ENCODE peak calls at places on chromosome 10, in five cellular contexts. R is heart left ventricle, P is IMR-90, N is GM23248, T is psoas muscle. F is an unnamed sample.

GRCh38 chr10:92110039-92110794 is 180.7 kb downstream of the CPEB3 start:
- DNase-seq in N (peak), R (no peak), T (no peak), P (peak), F (no peak)

GRCh38 chr10:16919076-16919972 is 102.1 kb upstream of the RSU1 start:
- DNase-seq in T (no peak), R (no peak), N (no peak), P (peak), F (no peak)

GRCh38 chr10:120486671-120487205 is 29.7 kb downstream of the PLPP4 start:
- DNase-seq in R (no peak), P (no peak), T (no peak), N (no peak), F (no peak)

GRCh38 chr10:103554488-103555320 is 61.2 kb downstream of the NEURL1 start:
- DNase-seq in N (peak), P (peak), R (peak), T (peak), F (no peak)

GRCh38 chr10:128943111-128943510 is 523.9 kb upstream of the MGMT start:
- DNase-seq in T (no peak), P (no peak), R (no peak), N (no peak), F (peak)

GRCh38 chr10:2839081-2839725 is 228.1 kb upstream of the PFKP start:
- DNase-seq in N (peak), P (peak), R (no peak), T (peak), F (no peak)

GRCh38 chr10:22333167-22333566 is 12.1 kb upstream of the SPAG6 start:
- DNase-seq in R (no peak), P (no peak), N (no peak), T (no peak), F (no peak)

GRCh38 chr10:52621635-52622079 is 150.9 kb downstream of the MBL2 start:
- DNase-seq in R (no peak), P (peak), N (peak), T (no peak), F (no peak)

GRCh38 chr10:77896058-77896457 is 30.5 kb downstream of the DLG5 start:
- DNase-seq in N (no peak), T (no peak), R (no peak), P (no peak), F (no peak)

GRCh38 chr10:75926763-75927162 is 495.3 kb downstream of the LRMDA start:
- DNase-seq in T (no peak), P (peak), R (no peak), N (no peak), F (no peak)

GRCh38 chr10:75924309-75924920 is 493.0 kb downstream of the LRMDA start:
- DNase-seq in N (no peak), P (no peak), R (no peak), T (no peak), F (peak)

GRCh38 chr10:75925999-75926398 is 494.6 kb downstream of the LRMDA start:
- DNase-seq in P (no peak), N (no peak), T (no peak), R (no peak), F (no peak)

GRCh38 chr10:75932921-75933320 is 501.5 kb downstream of the LRMDA start:
- DNase-seq in N (no peak), R (no peak), T (no peak), P (no peak), F (no peak)

GRCh38 chr10:75929630-75930161 is 498.3 kb downstream of the LRMDA start:
- DNase-seq in P (no peak), N (no peak), R (no peak), T (no peak), F (no peak)
- H3K27ac ChIP-seq in P (no peak), N (no peak), R (no peak), T (no peak), F (no peak)

GRCh38 chr10:5890519-5890878 is 456 bp downstream of the FBH1 start:
- DNase-seq in P (no peak), R (no peak), T (peak), N (peak), F (peak)

GRCh38 chr10:5889624-5890518 is at the start of the genes ANKRD16 and FBH1:
- DNase-seq in R (peak), P (peak), T (peak), N (peak), F (peak)

GRCh38 chr10:5887641-5888040 is 2.1 kb downstream of the ANKRD16 start:
- DNase-seq in T (no peak), R (no peak), N (no peak), P (no peak), F (no peak)

GRCh38 chr10:5888352-5888751 is 1.3 kb downstream of the ANKRD16 start:
- DNase-seq in P (peak), N (peak), R (no peak), T (no peak), F (peak)

DNA sequence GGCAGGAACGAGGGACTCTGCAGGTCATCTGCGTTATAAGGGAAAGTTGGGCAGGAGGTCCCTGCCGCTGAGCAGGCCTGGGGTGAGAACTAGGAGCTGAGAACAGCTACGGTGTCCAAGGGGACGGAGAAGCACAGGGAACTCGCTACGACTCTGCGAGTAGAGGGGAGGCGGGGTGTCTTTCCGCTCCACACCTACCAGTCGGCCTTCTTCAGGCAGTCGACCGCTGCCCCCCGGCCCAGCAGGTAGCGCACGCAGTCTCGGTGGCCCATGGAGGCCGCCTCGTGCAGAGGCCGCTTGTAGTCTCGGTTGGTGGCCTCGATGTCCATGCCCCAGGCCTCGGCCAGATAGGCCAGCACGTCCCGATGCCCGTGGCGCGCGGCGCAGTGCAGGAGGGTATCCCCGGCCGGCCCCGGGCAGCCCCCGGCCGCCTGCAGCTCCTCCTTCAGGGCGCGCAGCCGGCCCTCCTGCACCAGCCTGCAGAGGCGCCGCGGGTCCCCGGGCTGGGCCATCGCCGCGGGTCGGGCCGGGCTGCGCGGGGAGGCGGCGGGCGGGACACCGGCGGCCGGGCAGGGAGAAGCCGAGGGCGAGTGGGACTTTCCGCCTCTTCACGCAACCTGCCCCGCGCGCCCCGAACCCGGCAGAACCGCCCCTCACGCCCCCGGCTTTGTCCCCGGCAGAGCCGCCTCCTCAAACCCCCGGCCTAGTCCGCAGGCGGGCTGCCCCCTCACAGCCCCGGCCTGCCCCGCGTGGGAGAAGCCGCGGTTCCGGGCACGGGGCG is 660 bp downstream of the ANKRD16 start:
- DNase-seq in P (no peak), N (peak), T (peak), R (peak), F (no peak)
- H3K27ac ChIP-seq in P (peak), N (peak), T (peak), R (peak), F (peak)

GRCh38 chr10:101012525-101013364 is 13.1 kb downstream of the LZTS2 start:
- DNase-seq in P (peak), N (peak), R (peak), T (peak), F (peak)

GRCh38 chr10:101015582-101015973 is 15.4 kb downstream of the PDZD7 start:
- DNase-seq in R (no peak), T (no peak), P (no peak), N (no peak), F (no peak)

GRCh38 chr10:101014966-101015581 is 15.5 kb downstream of the LZTS2 start:
- DNase-seq in T (no peak), N (peak), P (peak), R (no peak), F (no peak)

GRCh38 chr10:101013365-101013825 is 13.8 kb downstream of the LZTS2 start:
- DNase-seq in P (no peak), T (no peak), N (no peak), R (no peak), F (no peak)

DNA sequence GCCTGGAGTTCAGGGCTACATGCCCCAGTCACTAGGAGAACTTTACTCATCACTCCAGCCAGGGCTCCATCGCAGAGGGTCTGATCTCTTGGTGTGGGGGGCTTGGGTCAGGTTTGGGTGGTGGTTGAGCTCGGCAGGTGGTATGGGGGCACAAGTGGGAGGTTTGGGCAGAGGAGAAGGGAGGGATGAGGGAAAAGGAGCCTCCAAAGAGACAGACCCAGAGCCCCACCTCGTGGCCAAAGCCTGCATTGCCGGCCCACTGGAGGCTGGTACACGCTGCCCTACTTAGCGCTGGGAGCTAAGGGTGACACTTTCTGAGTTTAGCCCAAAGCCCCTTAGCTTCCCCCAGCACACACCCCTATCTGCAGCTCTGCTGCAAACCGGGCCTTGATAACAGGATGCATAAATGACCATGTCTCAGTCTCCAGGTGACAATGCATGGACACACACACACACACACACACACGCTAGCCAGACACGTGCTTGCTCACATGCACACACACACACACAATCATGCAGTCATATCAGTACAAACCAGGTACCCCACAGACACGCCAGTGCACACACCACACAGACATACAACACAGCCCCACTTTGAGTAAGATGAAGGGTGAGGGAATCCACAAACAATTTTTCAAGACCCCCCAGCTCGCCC is 14.7 kb downstream of the LZTS2 start:
- DNase-seq in T (peak), R (peak), P (peak), N (peak), F (peak)
- H3K27ac ChIP-seq in T (no peak), R (no peak), P (no peak), N (no peak), F (peak)

GRCh38 chr10:64519831-64520230 is 998.6 kb downstream of the REEP3 start:
- DNase-seq in R (no peak), N (no peak), T (no peak), P (no peak), F (no peak)

GRCh38 chr10:64519427-64519826 is 998.2 kb downstream of the REEP3 start:
- DNase-seq in T (no peak), N (no peak), P (no peak), R (no peak), F (no peak)

GRCh38 chr10:64518456-64518855 is 997.3 kb downstream of the REEP3 start:
- DNase-seq in P (no peak), T (no peak), R (no peak), N (no peak), F (no peak)

GRCh38 chr10:64528294-64529002 is 1007.2 kb downstream of the REEP3 start:
- DNase-seq in R (no peak), P (no peak), T (no peak), N (no peak), F (no peak)

DNA sequence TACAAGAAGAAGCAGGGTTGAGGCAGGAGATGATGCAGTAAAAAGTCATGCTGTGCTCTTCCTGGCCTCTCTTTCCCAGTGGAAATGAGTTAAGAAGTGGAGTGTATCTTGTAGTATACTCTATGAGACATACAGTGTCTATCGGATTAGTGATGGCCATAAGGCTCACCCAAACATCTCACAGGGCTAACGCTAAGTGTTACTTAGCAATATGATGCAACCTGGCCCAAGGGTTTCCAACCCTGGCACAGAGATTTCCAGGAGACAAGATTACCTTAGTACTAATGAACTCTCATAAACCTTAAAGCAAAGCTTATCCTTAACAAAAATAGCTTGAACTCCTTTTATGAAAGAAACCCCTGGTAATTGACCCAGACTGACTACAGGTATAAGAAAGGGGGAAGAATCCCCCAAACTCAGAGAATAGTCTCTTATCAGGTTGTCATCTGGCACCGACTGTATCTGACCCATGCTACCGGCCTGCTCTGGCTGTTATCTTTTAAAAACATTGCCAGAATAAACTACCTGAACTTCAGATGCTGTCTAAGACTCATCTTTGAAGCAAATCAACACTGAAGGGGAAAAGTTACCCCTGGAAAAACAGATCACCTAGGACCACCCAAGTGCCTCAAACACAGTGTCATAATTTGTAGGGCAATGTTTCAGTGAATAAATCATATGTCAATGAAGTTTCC is 1002.0 kb downstream of the REEP3 start:
- DNase-seq in P (no peak), T (no peak), R (no peak), N (no peak), F (no peak)
- H3K27ac ChIP-seq in P (no peak), T (no peak), R (no peak), N (no peak), F (no peak)

DNA sequence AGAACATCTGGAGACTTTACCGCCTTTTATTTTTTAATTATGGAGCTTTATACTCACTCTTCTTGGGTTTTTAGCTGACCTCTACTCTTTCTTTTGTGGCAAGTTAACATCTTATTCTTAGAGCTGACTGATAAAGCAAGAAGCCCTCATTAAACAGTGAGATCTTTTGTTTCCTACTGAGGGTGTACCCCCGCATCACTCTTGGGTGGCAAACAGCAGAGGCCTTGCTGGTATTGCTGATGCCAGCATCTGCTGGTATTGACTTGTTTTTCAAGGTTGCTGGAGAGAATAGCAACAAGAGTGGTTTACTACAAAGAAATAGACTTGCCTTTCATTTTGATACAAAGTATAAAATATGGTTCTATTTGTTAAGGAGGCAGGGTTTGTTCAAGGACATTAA is 154.7 kb downstream of the ARID5B start:
- DNase-seq in R (no peak), P (no peak), N (no peak), T (no peak), F (no peak)
- H3K27ac ChIP-seq in R (peak), P (peak), N (peak), T (peak), F (no peak)